ENCODE peak calls at places on chromosome 16, in eight cellular contexts. J, Q, O, Z, L, M, R and Y are unnamed samples.

GRCh38 chr16:75550211-75550662 is 5.8 kb downstream of the TMEM231 start:
- DNase-seq in J (peak), Q (peak), O (peak), Z (peak), L (no peak), M (no peak), R (no peak), Y (peak)

GRCh38 chr16:75443301-75443700 is 10.0 kb upstream of the CFDP1 start:
- DNase-seq in J (peak), Q (peak), O (peak), Z (no peak), L (no peak), M (no peak), R (no peak), Y (no peak)

GRCh38 chr16:21336231-21336630 is 58.1 kb upstream of the CRYM start:
- DNase-seq in J (no peak), Q (no peak), O (peak), Z (no peak), L (no peak), M (no peak), R (no peak), Y (no peak)

GRCh38 chr16:48282636-48283263 is 35.4 kb upstream of the ABCC11 start:
- DNase-seq in J (peak), Q (peak), O (no peak), Z (no peak), L (no peak), M (no peak), R (no peak), Y (no peak)

GRCh38 chr16:54342966-54343365 is 56.4 kb upstream of the IRX3 start:
- DNase-seq in J (no peak), Q (peak), O (peak), Z (no peak), L (no peak), M (no peak), R (no peak), Y (no peak)

GRCh38 chr16:8632675-8633182 is 11.2 kb downstream of the METTL22 start:
- DNase-seq in J (no peak), Q (no peak), O (no peak), Z (peak), L (no peak), M (peak), R (peak), Y (no peak)

GRCh38 chr16:69465083-69465721 is 40.8 kb downstream of the CYB5B start:
- DNase-seq in J (no peak), Q (peak), O (no peak), Z (no peak), L (peak), M (no peak), R (no peak), Y (no peak)

GRCh38 chr16:11084484-11085024 is 140.2 kb downstream of the CLEC16A start:
- DNase-seq in J (peak), Q (peak), O (peak), Z (no peak), L (no peak), M (no peak), R (no peak), Y (no peak)

GRCh38 chr16:29007865-29008593 is 23.2 kb downstream of the LAT start:
- DNase-seq in J (peak), Q (peak), O (peak), Z (no peak), L (peak), M (no peak), R (no peak), Y (no peak)

GRCh38 chr16:25109643-25110042 is 1.9 kb upstream of the LCMT1 start:
- DNase-seq in J (peak), Q (peak), O (peak), Z (no peak), L (no peak), M (no peak), R (no peak), Y (peak)

GRCh38 chr16:88809676-88810165 is 2.0 kb downstream of the APRT start:
- DNase-seq in J (no peak), Q (no peak), O (no peak), Z (no peak), L (no peak), M (no peak), R (no peak), Y (no peak)

GRCh38 chr16:87000007-87000406 is 317.2 kb downstream of the C16orf95 start:
- DNase-seq in J (no peak), Q (no peak), O (no peak), Z (no peak), L (no peak), M (no peak), R (no peak), Y (no peak)

GRCh38 chr16:87003414-87003755 is 313.8 kb downstream of the C16orf95 start:
- DNase-seq in J (no peak), Q (peak), O (peak), Z (no peak), L (no peak), M (no peak), R (no peak), Y (no peak)

GRCh38 chr16:87006021-87006420 is 311.2 kb downstream of the C16orf95 start:
- DNase-seq in J (no peak), Q (no peak), O (no peak), Z (no peak), L (no peak), M (no peak), R (no peak), Y (no peak)

GRCh38 chr16:87006789-87007745 is 310.1 kb downstream of the C16orf95 start:
- DNase-seq in J (no peak), Q (peak), O (no peak), Z (no peak), L (no peak), M (no peak), R (no peak), Y (no peak)

DNA sequence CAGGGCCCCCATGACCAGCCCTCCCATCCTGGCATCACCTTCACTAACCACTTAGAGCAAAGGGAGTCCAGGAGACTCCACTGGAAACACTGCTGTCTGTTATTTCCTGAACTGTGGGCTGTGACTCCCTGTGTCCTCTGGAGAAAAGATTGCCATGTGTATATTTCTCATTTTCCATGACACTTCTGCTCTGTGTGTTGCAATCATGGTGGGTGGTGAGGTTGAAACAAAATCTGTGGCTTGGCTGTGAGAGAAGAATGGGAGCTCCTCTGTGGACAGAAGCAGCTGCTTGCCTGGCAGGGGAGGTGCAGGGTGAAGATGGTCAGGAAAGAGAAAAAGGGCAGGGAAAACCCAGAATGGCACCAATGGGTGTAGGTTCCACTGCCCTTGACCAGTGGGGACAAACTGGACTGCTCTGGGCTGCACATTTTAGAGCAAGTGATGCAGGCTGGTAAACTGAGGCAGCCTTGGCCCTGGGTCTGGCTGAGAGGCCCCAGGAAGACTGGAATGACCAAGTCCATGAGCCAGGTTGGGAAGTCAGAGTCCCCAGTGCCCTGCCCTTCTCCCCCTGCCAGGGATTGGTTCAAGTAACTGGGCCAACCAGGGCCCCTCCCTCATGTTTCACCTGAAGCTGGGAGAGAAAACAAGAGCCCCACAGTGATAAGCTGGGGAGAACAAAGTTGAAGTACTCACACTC is 314.3 kb downstream of the C16orf95 start:
- DNase-seq in J (peak), Q (peak), O (peak), Z (no peak), L (no peak), M (no peak), R (no peak), Y (no peak)
- H3K27ac ChIP-seq in J (no peak), Q (no peak), O (no peak), Z (no peak), L (no peak), M (no peak), R (no peak), Y (no peak)

GRCh38 chr16:65829076-65829475 is 537.4 kb upstream of the CDH5 start:
- DNase-seq in J (no peak), Q (no peak), O (no peak), Z (no peak), L (no peak), M (no peak), R (no peak), Y (no peak)

GRCh38 chr16:65833171-65833871 is 533.2 kb upstream of the CDH5 start:
- DNase-seq in J (peak), Q (peak), O (peak), Z (no peak), L (no peak), M (no peak), R (no peak), Y (no peak)

GRCh38 chr16:65832269-65832668 is 534.2 kb upstream of the CDH5 start:
- DNase-seq in J (no peak), Q (no peak), O (no peak), Z (no peak), L (no peak), M (no peak), R (no peak), Y (no peak)

GRCh38 chr16:65834680-65835079 is 531.8 kb upstream of the CDH5 start:
- DNase-seq in J (no peak), Q (no peak), O (no peak), Z (no peak), L (no peak), M (no peak), R (no peak), Y (no peak)

DNA sequence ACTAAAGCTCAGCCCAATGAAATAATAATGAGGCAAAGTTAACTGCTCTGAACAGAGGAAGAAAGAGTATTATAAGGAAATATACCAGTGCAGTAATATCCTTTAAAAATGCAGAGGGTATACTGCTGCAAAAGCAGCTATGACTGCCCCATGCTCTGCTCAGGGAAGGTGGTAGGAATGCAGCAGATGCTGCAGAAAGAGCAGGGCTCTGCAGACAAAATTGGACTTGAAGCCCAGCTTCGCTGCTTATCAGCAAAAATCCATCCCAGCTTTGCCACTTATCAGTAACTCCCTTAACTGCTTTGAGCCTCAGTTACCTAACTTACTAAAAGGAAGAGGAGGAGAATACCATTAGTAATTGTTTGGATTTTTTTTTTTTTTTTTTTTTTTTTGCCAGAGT is 533.8 kb upstream of the CDH5 start:
- DNase-seq in J (no peak), Q (no peak), O (no peak), Z (no peak), L (no peak), M (no peak), R (no peak), Y (no peak)
- H3K27ac ChIP-seq in J (no peak), Q (no peak), O (no peak), Z (no peak), L (no peak), M (no peak), R (no peak), Y (no peak)

GRCh38 chr16:2520784-2521577 is 810 bp downstream of the AMDHD2 start:
- DNase-seq in J (no peak), Q (no peak), O (peak), Z (no peak), L (peak), M (no peak), R (peak), Y (no peak)
- H3K27ac ChIP-seq in J (peak), Q (peak), O (peak), Z (no peak), L (peak), M (peak), R (peak), Y (peak)

DNA sequence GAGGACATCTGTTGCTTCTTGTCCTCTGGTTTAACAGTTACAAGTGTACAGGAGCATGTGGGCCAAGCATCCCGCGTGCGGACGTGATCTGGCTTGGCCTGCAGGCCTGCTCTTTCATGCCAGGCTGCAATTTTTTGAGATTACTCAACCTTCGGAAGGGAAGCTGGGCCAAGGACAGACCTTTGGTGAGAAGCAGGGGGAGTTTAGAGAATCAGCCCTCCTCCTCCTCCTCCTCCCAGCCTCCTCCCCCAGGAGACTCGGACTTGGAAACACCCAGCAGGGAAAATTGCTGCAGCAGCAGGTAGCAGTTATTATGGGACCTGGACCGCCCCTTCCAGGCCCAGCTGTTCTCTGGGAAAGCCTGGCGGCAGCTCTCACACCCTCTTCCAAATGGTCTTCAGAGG is 5.1 kb upstream of the KLHL36 start:
- DNase-seq in J (peak), Q (peak), O (peak), Z (peak), L (no peak), M (peak), R (no peak), Y (peak)
- H3K27ac ChIP-seq in J (no peak), Q (peak), O (peak), Z (no peak), L (no peak), M (no peak), R (peak), Y (peak)

GRCh38 chr16:3797473-3797872 is 80.1 kb upstream of the TRAP1 start:
- DNase-seq in J (no peak), Q (peak), O (no peak), Z (no peak), L (no peak), M (no peak), R (no peak), Y (no peak)
- H3K27ac ChIP-seq in J (no peak), Q (no peak), O (no peak), Z (no peak), L (no peak), M (no peak), R (peak), Y (no peak)

DNA sequence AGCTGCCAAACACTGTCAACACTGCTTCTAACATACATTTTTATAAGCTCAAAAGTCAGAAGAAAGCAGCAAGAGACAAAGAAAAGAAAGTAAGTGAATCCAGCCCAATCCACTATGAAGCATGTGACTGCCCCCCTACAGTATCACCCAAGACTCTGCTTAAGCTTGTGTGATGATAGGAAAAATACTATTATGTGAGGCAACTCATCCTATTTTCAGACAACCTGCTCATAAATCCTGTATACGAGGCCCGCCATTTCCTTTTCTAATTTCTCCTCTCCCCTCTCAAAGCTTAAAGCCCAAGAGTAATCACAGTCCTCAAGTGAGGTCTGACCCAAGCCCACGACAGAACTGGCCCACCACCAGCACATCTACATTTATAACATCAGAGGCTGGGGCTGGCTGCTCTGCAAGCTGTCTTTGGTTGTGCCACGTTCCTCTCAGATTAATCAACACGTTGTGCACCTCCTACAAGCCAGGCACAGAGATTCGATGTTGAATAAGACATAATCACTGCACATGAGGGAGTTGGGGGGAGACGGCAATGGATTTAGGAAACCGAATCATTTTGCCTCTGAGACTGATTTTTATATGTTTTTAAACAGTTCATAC is 16.2 kb downstream of the USP31 start:
- DNase-seq in J (peak), Q (peak), O (peak), Z (no peak), L (no peak), M (no peak), R (no peak), Y (no peak)
- H3K27ac ChIP-seq in J (peak), Q (no peak), O (peak), Z (no peak), L (no peak), M (peak), R (peak), Y (no peak)

GRCh38 chr16:661184-661821 is 6.6 kb upstream of the RHOT2 start:
- DNase-seq in J (no peak), Q (no peak), O (no peak), Z (no peak), L (no peak), M (no peak), R (no peak), Y (no peak)

GRCh38 chr16:659618-660017 is 8.3 kb upstream of the RHOT2 start:
- DNase-seq in J (no peak), Q (no peak), O (no peak), Z (no peak), L (no peak), M (no peak), R (no peak), Y (no peak)

GRCh38 chr16:662095-662494 is 5.8 kb upstream of the RHOT2 start:
- DNase-seq in J (no peak), Q (no peak), O (no peak), Z (no peak), L (no peak), M (no peak), R (no peak), Y (no peak)

GRCh38 chr16:660132-660458 is 7.8 kb upstream of the RHOT2 start:
- DNase-seq in J (no peak), Q (no peak), O (no peak), Z (no peak), L (no peak), M (no peak), R (no peak), Y (no peak)

DNA sequence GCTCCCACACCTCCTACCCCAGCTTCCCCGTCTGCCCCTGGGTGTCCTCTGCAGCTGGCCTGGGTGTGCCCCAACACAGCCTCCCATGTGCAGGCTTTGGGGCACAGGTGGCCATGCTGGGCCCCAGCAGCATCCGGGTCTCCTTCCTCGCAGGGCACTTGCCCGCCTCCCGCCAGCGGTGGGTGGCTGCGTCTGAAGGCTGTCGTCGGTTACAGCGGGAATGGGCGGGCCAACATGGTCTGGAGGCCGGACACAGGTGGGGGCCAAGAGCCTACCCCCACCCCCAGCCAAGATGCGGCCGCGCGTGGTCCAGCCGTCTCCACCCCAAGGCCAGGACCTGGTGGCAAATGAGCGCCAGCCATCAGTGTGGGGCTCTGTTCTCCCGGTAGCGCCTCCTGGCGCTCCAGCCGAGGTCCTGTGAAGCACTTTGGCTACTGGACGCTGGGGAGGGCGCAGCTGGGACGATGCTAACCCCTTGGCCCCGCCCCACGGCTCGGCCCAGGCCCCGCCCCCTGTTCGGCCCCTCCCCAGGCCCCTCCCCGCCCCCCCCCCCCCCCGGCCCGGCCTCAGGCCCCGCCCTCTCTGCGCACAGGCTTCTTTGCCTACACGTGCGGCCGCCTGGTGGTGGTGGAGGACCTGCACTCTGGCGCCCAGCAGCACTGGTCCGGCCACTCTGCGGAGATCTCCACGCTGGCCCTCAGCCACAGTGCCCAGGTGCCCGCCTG is 7.3 kb upstream of the RHOT2 start:
- DNase-seq in J (peak), Q (peak), O (peak), Z (peak), L (peak), M (peak), R (peak), Y (no peak)
- H3K27ac ChIP-seq in J (no peak), Q (no peak), O (no peak), Z (peak), L (no peak), M (peak), R (peak), Y (no peak)

GRCh38 chr16:84952335-84953050 is 58.8 kb downstream of the ZDHHC7 start:
- DNase-seq in J (peak), Q (peak), O (peak), Z (peak), L (peak), M (peak), R (peak), Y (no peak)
- H3K27ac ChIP-seq in J (peak), Q (no peak), O (no peak), Z (no peak), L (no peak), M (no peak), R (peak), Y (no peak)

GRCh38 chr16:52256310-52257078 is 290.4 kb downstream of the TOX3 start:
- DNase-seq in J (no peak), Q (no peak), O (no peak), Z (no peak), L (no peak), M (no peak), R (no peak), Y (no peak)

GRCh38 chr16:52254753-52255152 is 292.2 kb downstream of the TOX3 start:
- DNase-seq in J (peak), Q (peak), O (no peak), Z (no peak), L (no peak), M (no peak), R (no peak), Y (no peak)

GRCh38 chr16:52252680-52253079 is 294.3 kb downstream of the TOX3 start:
- DNase-seq in J (no peak), Q (no peak), O (no peak), Z (no peak), L (no peak), M (no peak), R (no peak), Y (no peak)

DNA sequence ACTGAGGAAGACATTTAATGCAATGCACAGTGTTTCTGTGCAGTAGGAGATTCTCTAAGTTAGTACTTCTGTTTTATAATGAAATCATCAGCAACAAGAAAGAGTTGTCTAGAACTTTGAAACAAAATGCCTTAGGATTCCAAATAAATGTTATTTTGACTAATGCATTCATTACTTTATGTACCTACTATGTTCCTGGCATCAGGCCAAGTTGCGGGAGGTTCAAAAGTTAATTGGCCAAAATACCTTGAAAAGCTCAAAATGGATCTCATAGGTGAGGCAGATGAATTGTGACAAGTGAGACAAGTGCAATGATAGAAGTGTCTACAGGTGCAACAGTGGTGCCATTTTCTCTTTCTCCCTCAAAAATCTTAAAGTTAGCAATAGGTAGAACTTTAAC is 289.4 kb downstream of the TOX3 start:
- DNase-seq in J (no peak), Q (no peak), O (no peak), Z (no peak), L (no peak), M (no peak), R (no peak), Y (no peak)
- H3K27ac ChIP-seq in J (no peak), Q (no peak), O (no peak), Z (no peak), L (no peak), M (no peak), R (no peak), Y (no peak)